ENCODE peak calls at places on chromosome 2, in five cellular contexts. C, G, Z, P and A are unnamed samples.

GRCh38 chr2:173982918-173983317 is 17.7 kb upstream of the SP3 start:
- DNase-seq in C (no peak), G (no peak), Z (no peak), P (no peak), A (no peak)

GRCh38 chr2:235078914-235079472 is 127.2 kb downstream of the SH3BP4 start:
- DNase-seq in C (no peak), G (no peak), Z (no peak), P (no peak), A (no peak)

GRCh38 chr2:27954771-27955384 is 64.3 kb downstream of the BABAM2 start:
- DNase-seq in C (no peak), G (no peak), Z (peak; percentile 66), P (no peak), A (peak; percentile 16)

GRCh38 chr2:177252808-177253531 is 11.6 kb downstream of the NFE2L2 start:
- DNase-seq in C (no peak), G (no peak), Z (no peak), P (no peak), A (no peak)

GRCh38 chr2:234195516-234195915 is 145.0 kb downstream of the SPP2 start:
- DNase-seq in C (no peak), G (no peak), Z (no peak), P (no peak), A (no peak)

GRCh38 chr2:26764078-26764887 is at the start of gene SLC35F6:
- DNase-seq in C (peak; percentile 95), G (peak; percentile 92), Z (peak; percentile 71), P (peak; percentile 99), A (no peak)

GRCh38 chr2:118013221-118013723 is 598 bp downstream of the CCDC93 start:
- DNase-seq in C (peak; percentile 64), G (peak; percentile 62), Z (peak; percentile 44), P (peak; percentile 72), A (no peak)

GRCh38 chr2:224973112-224974016 is 68.9 kb downstream of the DOCK10 start:
- DNase-seq in C (no peak), G (no peak), Z (no peak), P (no peak), A (no peak)

GRCh38 chr2:72681016-72681995 is 144.5 kb downstream of the EXOC6B start:
- DNase-seq in C (no peak), G (no peak), Z (peak; percentile 80), P (no peak), A (no peak)

GRCh38 chr2:118085173-118086023 is 2.9 kb upstream of the INSIG2 start:
- DNase-seq in C (no peak), G (no peak), Z (peak; percentile 96), P (no peak), A (no peak)

GRCh38 chr2:189751080-189751658 is 11.4 kb downstream of the OSGEPL1 start:
- DNase-seq in C (peak; percentile 14), G (peak; percentile 55), Z (peak; percentile 54), P (peak; percentile 49), A (no peak)

GRCh38 chr2:239874636-239875356 is 150.3 kb downstream of the NDUFA10 start:
- DNase-seq in C (no peak), G (no peak), Z (no peak), P (no peak), A (no peak)

GRCh38 chr2:1800716-1801388 is 56.5 kb upstream of the PXDN start:
- DNase-seq in C (no peak), G (no peak), Z (no peak), P (no peak), A (no peak)

GRCh38 chr2:47155091-47155876 is at the start of gene STPG4:
- DNase-seq in C (no peak), G (no peak), Z (no peak), P (no peak), A (no peak)

GRCh38 chr2:70871398-70872211 is 36.0 kb upstream of the CD207 start:
- DNase-seq in C (peak; percentile 84), G (peak; percentile 91), Z (peak; percentile 74), P (peak; percentile 90), A (no peak)

GRCh38 chr2:240593703-240594451 is 7.3 kb downstream of the CAPN10 start:
- DNase-seq in C (no peak), G (no peak), Z (no peak), P (no peak), A (no peak)

GRCh38 chr2:149148195-149149006 is 109.9 kb downstream of the LYPD6B start:
- DNase-seq in C (no peak), G (no peak), Z (no peak), P (no peak), A (no peak)

GRCh38 chr2:241017228-241017940 is 19.0 kb downstream of the SNED1 start:
- DNase-seq in C (no peak), G (no peak), Z (no peak), P (no peak), A (no peak)

GRCh38 chr2:110682872-110683271 is 5.0 kb upstream of the BUB1 start:
- DNase-seq in C (no peak), G (no peak), Z (no peak), P (no peak), A (no peak)

GRCh38 chr2:239597216-239597615 is 196.4 kb upstream of the HDAC4 start:
- DNase-seq in C (no peak), G (no peak), Z (no peak), P (no peak), A (no peak)

GRCh38 chr2:218249686-218250085 is 11.1 kb upstream of the GPBAR1 start:
- DNase-seq in C (no peak), G (no peak), Z (no peak), P (no peak), A (no peak)

GRCh38 chr2:234241656-234242445 is 191.3 kb downstream of the SPP2 start:
- DNase-seq in C (no peak), G (no peak), Z (no peak), P (no peak), A (no peak)

GRCh38 chr2:102753563-102754159 is 8.2 kb upstream of the TMEM182 start:
- DNase-seq in C (peak; percentile 36), G (peak; percentile 32), Z (peak; percentile 77), P (peak; percentile 18), A (no peak)

GRCh38 chr2:221513251-221513650 is 58.9 kb downstream of the EPHA4 start:
- DNase-seq in C (no peak), G (no peak), Z (no peak), P (no peak), A (no peak)

GRCh38 chr2:110770308-110770695 is 37.9 kb downstream of the ACOXL start:
- DNase-seq in C (no peak), G (no peak), Z (no peak), P (peak; percentile 42), A (no peak)

DNA sequence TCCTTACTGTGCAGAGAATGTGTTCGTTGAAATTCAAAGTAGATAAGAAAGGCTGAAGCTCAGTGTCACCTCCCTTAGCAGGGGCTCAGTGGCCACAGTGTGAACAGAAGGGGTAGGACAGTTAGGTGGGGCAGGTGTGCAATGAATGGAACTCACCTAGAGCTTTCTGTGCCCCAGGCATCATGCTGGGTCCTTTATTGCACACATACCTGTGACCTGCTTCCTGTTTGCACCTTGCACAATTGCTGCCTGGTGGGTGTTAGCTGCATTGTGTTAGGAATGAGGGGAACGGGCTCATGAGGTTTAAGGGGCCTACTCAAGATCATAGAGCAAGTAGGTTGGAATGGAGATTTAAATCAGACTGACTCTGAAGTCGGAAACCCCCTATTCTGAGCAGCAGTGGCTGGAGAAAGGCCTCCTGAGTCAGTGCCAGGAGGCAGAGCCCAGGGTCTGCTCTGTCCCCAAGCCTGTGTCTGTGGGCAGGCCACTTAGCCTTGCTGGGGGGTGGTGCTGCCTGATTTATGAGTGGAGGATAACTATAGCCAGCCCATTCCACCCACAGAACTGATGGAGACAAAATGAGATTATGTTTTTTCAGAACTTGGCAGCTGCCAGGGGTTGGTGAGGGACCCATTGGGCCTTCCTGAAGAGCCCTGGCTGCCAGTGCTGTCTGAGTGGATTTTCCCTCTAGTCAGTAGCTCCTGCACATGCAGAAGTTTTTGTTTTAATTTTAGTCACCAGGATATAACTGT is 76.2 kb downstream of the NPAS2 start:
- DNase-seq in C (no peak), G (no peak), Z (no peak), P (no peak), A (no peak)
- TF ChIP-seq FOXM1 in C (no peak), G (no peak), Z (no peak), P (no peak), A (no peak)

GRCh38 chr2:29916571-29916970 is 4.8 kb downstream of the ALK start:
- DNase-seq in C (no peak), G (no peak), Z (no peak), P (peak; percentile 51), A (no peak)
- TF ChIP-seq FOXM1 in C (no peak), G (no peak), Z (no peak), P (no peak), A (no peak)

GRCh38 chr2:176120369-176121307 is 1.9 kb upstream of the HOXD9 start:
- DNase-seq in C (no peak), G (no peak), Z (no peak), P (no peak), A (no peak)

GRCh38 chr2:176117823-176118376 is 1.3 kb downstream of the HOXD10 start:
- DNase-seq in C (no peak), G (no peak), Z (no peak), P (no peak), A (no peak)

GRCh38 chr2:176115883-176116813 is at the start of gene HOXD10:
- DNase-seq in C (no peak), G (no peak), Z (no peak), P (peak; percentile 90), A (no peak)

GRCh38 chr2:176117162-176117822 is 714 bp downstream of the HOXD10 start:
- DNase-seq in C (no peak), G (no peak), Z (no peak), P (no peak), A (no peak)

GRCh38 chr2:176118606-176119370 is 2.2 kb downstream of the HOXD10 start:
- DNase-seq in C (peak; percentile 74), G (no peak), Z (peak; percentile 54), P (peak; percentile 66), A (no peak)
- TF ChIP-seq FOXM1 in C (no peak), G (no peak), Z (no peak), P (no peak), A (no peak)

DNA sequence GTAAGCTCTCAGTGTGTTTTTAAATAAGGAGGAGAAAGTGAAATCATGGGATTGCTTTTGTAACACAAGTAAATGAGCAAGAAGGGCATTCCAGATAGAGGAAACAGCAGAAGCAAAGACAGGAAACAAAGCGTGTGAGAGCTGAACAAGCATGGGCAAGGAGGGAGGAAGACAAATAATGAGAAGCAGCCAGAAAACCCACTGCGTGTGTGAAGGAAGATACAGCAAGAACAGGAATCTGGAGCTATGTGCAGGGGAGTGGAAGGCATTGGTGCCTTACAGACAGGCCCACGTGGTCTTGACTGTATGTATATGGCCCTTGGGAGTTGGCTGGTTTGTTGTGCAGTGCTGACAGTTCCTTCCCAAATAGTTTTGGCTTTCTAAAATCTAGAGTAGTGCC is 88.6 kb downstream of the AAK1 start:
- DNase-seq in C (no peak), G (no peak), Z (no peak), P (no peak), A (peak; percentile 73)
- TF ChIP-seq FOXM1 in C (no peak), G (no peak), Z (no peak), P (no peak), A (no peak)

GRCh38 chr2:219560037-219560892 is 11.1 kb downstream of the OBSL1 start:
- DNase-seq in C (peak; percentile 69), G (peak; percentile 52), Z (no peak), P (peak; percentile 90), A (no peak)

GRCh38 chr2:219560893-219561178 is 10.5 kb downstream of the OBSL1 start:
- DNase-seq in C (no peak), G (no peak), Z (no peak), P (no peak), A (no peak)

GRCh38 chr2:219557320-219557719 is 13.5 kb downstream of the TMEM198 start:
- DNase-seq in C (no peak), G (no peak), Z (no peak), P (no peak), A (no peak)

GRCh38 chr2:219557791-219558785 is 13.3 kb downstream of the OBSL1 start:
- DNase-seq in C (no peak), G (no peak), Z (no peak), P (no peak), A (no peak)

GRCh38 chr2:219559156-219559915 is 12.0 kb downstream of the OBSL1 start:
- DNase-seq in C (no peak), G (no peak), Z (no peak), P (no peak), A (no peak)
- TF ChIP-seq FOXM1 in C (no peak), G (no peak), Z (no peak), P (no peak), A (no peak)